ENCODE peak calls at places on chromosomes 11 and 22, in seven cellular contexts. One of them, this sample, is unnamed.

GRCh38 chr22:17982572-17983141 is 41.7 kb downstream of the MICAL3 start:
- DNase-seq in PC-3: no peak
- DNase-seq in neural progenitor cell: no peak
- DNase-seq in GM23248: peak; percentile 63
- DNase-seq in HCT116: no peak
- DNase-seq in MM.1S: no peak
- DNase-seq in SK-N-SH: no peak
- DNase-seq in this sample: peak; percentile 39

GRCh38 chr11:124746621-124747243 is 5.3 kb downstream of the VSIG2 start:
- DNase-seq in PC-3: peak; percentile 79
- DNase-seq in neural progenitor cell: peak; percentile 83
- DNase-seq in GM23248: peak; percentile 84
- DNase-seq in HCT116: peak; percentile 82
- DNase-seq in MM.1S: peak; percentile 84
- DNase-seq in SK-N-SH: peak; percentile 74
- DNase-seq in this sample: peak; percentile 90

GRCh38 chr11:12285106-12285505 is 92.3 kb upstream of the PARVA start:
- DNase-seq in PC-3: peak; percentile 88
- DNase-seq in neural progenitor cell: no peak
- DNase-seq in GM23248: peak; percentile 91
- DNase-seq in HCT116: no peak
- DNase-seq in MM.1S: no peak
- DNase-seq in SK-N-SH: no peak
- DNase-seq in this sample: no peak

GRCh38 chr11:120894207-120894989 is 129.5 kb upstream of the TBCEL start:
- DNase-seq in PC-3: no peak
- DNase-seq in neural progenitor cell: no peak
- DNase-seq in GM23248: no peak
- DNase-seq in HCT116: no peak
- DNase-seq in MM.1S: no peak
- DNase-seq in SK-N-SH: peak; percentile 30
- DNase-seq in this sample: no peak

GRCh38 chr22:44437493-44438015 is 60.5 kb downstream of the RTL6 start:
- DNase-seq in PC-3: peak; percentile 29
- DNase-seq in neural progenitor cell: no peak
- DNase-seq in GM23248: peak; percentile 77
- DNase-seq in HCT116: no peak
- DNase-seq in MM.1S: no peak
- DNase-seq in SK-N-SH: no peak
- DNase-seq in this sample: no peak

GRCh38 chr22:36184433-36185035 is 17.1 kb downstream of the APOL4 start:
- DNase-seq in PC-3: no peak
- DNase-seq in neural progenitor cell: no peak
- DNase-seq in GM23248: peak; percentile 77
- DNase-seq in HCT116: no peak
- DNase-seq in MM.1S: no peak
- DNase-seq in SK-N-SH: no peak
- DNase-seq in this sample: no peak

GRCh38 chr11:13335319-13335718 is 57.7 kb downstream of the BMAL1 start:
- DNase-seq in PC-3: peak; percentile 67
- DNase-seq in neural progenitor cell: peak; percentile 72
- DNase-seq in GM23248: peak; percentile 81
- DNase-seq in HCT116: no peak
- DNase-seq in MM.1S: peak; percentile 47
- DNase-seq in SK-N-SH: peak; percentile 69
- DNase-seq in this sample: peak; percentile 55

GRCh38 chr11:36501236-36501635 is 8.8 kb downstream of the TRAF6 start:
- DNase-seq in PC-3: no peak
- DNase-seq in neural progenitor cell: no peak
- DNase-seq in GM23248: no peak
- DNase-seq in HCT116: no peak
- DNase-seq in MM.1S: no peak
- DNase-seq in SK-N-SH: no peak
- DNase-seq in this sample: no peak

GRCh38 chr11:134750619-134751018 is 338.6 kb upstream of the B3GAT1 start:
- DNase-seq in PC-3: no peak
- DNase-seq in neural progenitor cell: no peak
- DNase-seq in GM23248: no peak
- DNase-seq in HCT116: no peak
- DNase-seq in MM.1S: no peak
- DNase-seq in SK-N-SH: no peak
- DNase-seq in this sample: no peak

GRCh38 chr11:107591098-107591445 is at the start of gene ELMOD1:
- DNase-seq in PC-3: peak; percentile 45
- DNase-seq in neural progenitor cell: peak; percentile 85
- DNase-seq in GM23248: peak; percentile 76
- DNase-seq in HCT116: no peak
- DNase-seq in MM.1S: peak; percentile 71
- DNase-seq in SK-N-SH: peak; percentile 90
- DNase-seq in this sample: peak; percentile 78

GRCh38 chr11:15166204-15166603 is 51.5 kb downstream of the INSC start:
- DNase-seq in PC-3: no peak
- DNase-seq in neural progenitor cell: no peak
- DNase-seq in GM23248: peak; percentile 49
- DNase-seq in HCT116: no peak
- DNase-seq in MM.1S: no peak
- DNase-seq in SK-N-SH: no peak
- DNase-seq in this sample: no peak

GRCh38 chr22:39839917-39840510 is 53.5 kb downstream of the ENTHD1 start:
- DNase-seq in PC-3: no peak
- DNase-seq in neural progenitor cell: no peak
- DNase-seq in GM23248: no peak
- DNase-seq in HCT116: no peak
- DNase-seq in MM.1S: no peak
- DNase-seq in SK-N-SH: no peak
- DNase-seq in this sample: no peak

GRCh38 chr11:99683933-99684332 is 663.2 kb downstream of the CNTN5 start:
- DNase-seq in PC-3: no peak
- DNase-seq in neural progenitor cell: no peak
- DNase-seq in GM23248: no peak
- DNase-seq in HCT116: no peak
- DNase-seq in MM.1S: peak; percentile 41
- DNase-seq in SK-N-SH: no peak
- DNase-seq in this sample: no peak

GRCh38 chr22:22397292-22397870 is 111.2 kb downstream of the ZNF280B start:
- DNase-seq in PC-3: peak; percentile 74
- DNase-seq in neural progenitor cell: peak; percentile 52
- DNase-seq in GM23248: peak; percentile 81
- DNase-seq in HCT116: peak; percentile 24
- DNase-seq in MM.1S: no peak
- DNase-seq in SK-N-SH: no peak
- DNase-seq in this sample: no peak

GRCh38 chr22:19805821-19806212 is 45.2 kb downstream of the TBX1 start:
- DNase-seq in PC-3: peak; percentile 62
- DNase-seq in neural progenitor cell: no peak
- DNase-seq in GM23248: no peak
- DNase-seq in HCT116: no peak
- DNase-seq in MM.1S: no peak
- DNase-seq in SK-N-SH: peak; percentile 21
- DNase-seq in this sample: peak; percentile 2

GRCh38 chr11:62791501-62792192 is at the start of gene TMEM223:
- DNase-seq in PC-3: peak; percentile 88
- DNase-seq in neural progenitor cell: peak; percentile 90
- DNase-seq in GM23248: peak; percentile 95
- DNase-seq in HCT116: peak; percentile 47
- DNase-seq in MM.1S: peak; percentile 89
- DNase-seq in SK-N-SH: peak; percentile 96
- DNase-seq in this sample: peak; percentile 95

DNA sequence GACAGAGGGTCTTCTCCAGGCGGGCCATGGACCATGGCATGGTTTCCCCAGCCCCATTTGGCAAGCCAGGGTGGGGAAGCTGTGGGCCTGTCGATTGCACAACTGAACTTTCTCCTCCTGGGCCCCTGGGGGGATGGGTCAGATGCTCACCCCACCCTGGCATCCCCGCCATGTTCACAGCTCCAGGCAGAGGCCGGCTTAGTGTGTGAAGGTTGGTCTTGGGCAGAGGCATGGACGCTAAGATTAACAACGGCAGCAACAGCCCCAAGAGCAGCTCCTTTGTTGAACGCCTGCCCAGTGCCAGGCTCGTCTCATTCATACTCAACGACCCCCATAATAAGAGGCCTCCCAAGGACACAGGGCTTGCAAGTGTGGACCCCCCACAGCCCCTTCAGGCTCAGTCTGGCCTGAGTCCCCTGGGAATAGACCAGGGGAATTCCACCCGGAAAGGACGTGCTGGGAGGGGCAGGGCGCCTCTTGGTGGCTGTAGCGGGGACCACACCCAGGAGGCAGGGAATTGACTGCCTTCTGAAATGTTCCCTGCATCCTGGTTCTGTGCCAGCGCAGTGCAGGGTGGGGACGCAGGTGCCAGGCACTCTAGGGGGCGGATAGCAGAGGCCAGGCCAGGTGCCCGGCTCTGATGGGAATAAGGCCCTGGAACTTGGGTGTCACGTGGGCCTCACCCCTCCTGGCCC is 8.3 kb downstream of the TSPO start:
- DNase-seq in PC-3: no peak
- DNase-seq in neural progenitor cell: peak; percentile 70
- DNase-seq in GM23248: peak; percentile 52
- DNase-seq in HCT116: no peak
- DNase-seq in MM.1S: no peak
- DNase-seq in SK-N-SH: peak; percentile 45
- DNase-seq in this sample: no peak
- TF ChIP-seq EZH2phosphoT487 in PC-3: no peak
- TF ChIP-seq EZH2phosphoT487 in neural progenitor cell: no peak
- TF ChIP-seq EZH2phosphoT487 in GM23248: no peak
- TF ChIP-seq EZH2phosphoT487 in HCT116: no peak
- TF ChIP-seq EZH2phosphoT487 in MM.1S: no peak
- TF ChIP-seq EZH2phosphoT487 in SK-N-SH: no peak
- TF ChIP-seq EZH2phosphoT487 in this sample: no peak

GRCh38 chr22:48301421-48301820 is 1526.3 kb downstream of the BRD1 start:
- DNase-seq in PC-3: no peak
- DNase-seq in neural progenitor cell: no peak
- DNase-seq in GM23248: no peak
- DNase-seq in HCT116: no peak
- DNase-seq in MM.1S: no peak
- DNase-seq in SK-N-SH: peak; percentile 6
- DNase-seq in this sample: no peak
- H3K9me3 ChIP-seq in PC-3: no peaks in the 10 kb centered on the region
- H3K9me3 ChIP-seq in neural progenitor cell: no peaks in the 10 kb centered on the region
- H3K9me3 ChIP-seq in GM23248: no peaks in the 10 kb centered on the region
- H3K9me3 ChIP-seq in HCT116: no peaks in the 10 kb centered on the region
- H3K9me3 ChIP-seq in MM.1S: no peaks in the 10 kb centered on the region
- H3K9me3 ChIP-seq in SK-N-SH: no peaks in the 10 kb centered on the region
- H3K9me3 ChIP-seq in this sample: no peaks in the 10 kb centered on the region

GRCh38 chr22:50733521-50734342 is 4.3 kb upstream of the ACR start:
- DNase-seq in PC-3: no peak
- DNase-seq in neural progenitor cell: peak; percentile 17
- DNase-seq in GM23248: peak; percentile 65
- DNase-seq in HCT116: no peak
- DNase-seq in MM.1S: peak; percentile 73
- DNase-seq in SK-N-SH: peak; percentile 84
- DNase-seq in this sample: no peak

GRCh38 chr22:50735739-50736030 is 2.3 kb upstream of the ACR start:
- DNase-seq in PC-3: no peak
- DNase-seq in neural progenitor cell: no peak
- DNase-seq in GM23248: no peak
- DNase-seq in HCT116: no peak
- DNase-seq in MM.1S: no peak
- DNase-seq in SK-N-SH: no peak
- DNase-seq in this sample: no peak

GRCh38 chr22:50734343-50734771 is 3.6 kb upstream of the ACR start:
- DNase-seq in PC-3: no peak
- DNase-seq in neural progenitor cell: no peak
- DNase-seq in GM23248: no peak
- DNase-seq in HCT116: no peak
- DNase-seq in MM.1S: no peak
- DNase-seq in SK-N-SH: no peak
- DNase-seq in this sample: no peak

GRCh38 chr22:50732681-50733080 is 5.3 kb upstream of the ACR start:
- DNase-seq in PC-3: no peak
- DNase-seq in neural progenitor cell: no peak
- DNase-seq in GM23248: no peak
- DNase-seq in HCT116: no peak
- DNase-seq in MM.1S: no peak
- DNase-seq in SK-N-SH: no peak
- DNase-seq in this sample: no peak

GRCh38 chr22:50734986-50735738 is 2.8 kb upstream of the ACR start:
- DNase-seq in PC-3: no peak
- DNase-seq in neural progenitor cell: no peak
- DNase-seq in GM23248: no peak
- DNase-seq in HCT116: no peak
- DNase-seq in MM.1S: no peak
- DNase-seq in SK-N-SH: no peak
- DNase-seq in this sample: no peak
- H3K27me3 ChIP-seq in PC-3: no peaks in the 10 kb centered on the region
- H3K27me3 ChIP-seq in neural progenitor cell: peaks cover 98% of the 10 kb centered on the region
- H3K27me3 ChIP-seq in GM23248: no peaks in the 10 kb centered on the region
- H3K27me3 ChIP-seq in HCT116: no peaks in the 10 kb centered on the region
- H3K27me3 ChIP-seq in MM.1S: no peaks in the 10 kb centered on the region
- H3K27me3 ChIP-seq in SK-N-SH: no peaks in the 10 kb centered on the region
- H3K27me3 ChIP-seq in this sample: peaks cover 3% of the 10 kb centered on the region

GRCh38 chr11:67372993-67373915 is at the start of gene CLCF1:
- DNase-seq in PC-3: peak; percentile 89
- DNase-seq in neural progenitor cell: peak; percentile 85
- DNase-seq in GM23248: peak; percentile 94
- DNase-seq in HCT116: no peak
- DNase-seq in MM.1S: peak; percentile 75
- DNase-seq in SK-N-SH: peak; percentile 90
- DNase-seq in this sample: peak; percentile 89

GRCh38 chr11:67371199-67371548 is 2.2 kb downstream of the CLCF1 start:
- DNase-seq in PC-3: no peak
- DNase-seq in neural progenitor cell: no peak
- DNase-seq in GM23248: no peak
- DNase-seq in HCT116: no peak
- DNase-seq in MM.1S: no peak
- DNase-seq in SK-N-SH: no peak
- DNase-seq in this sample: no peak

GRCh38 chr11:67372232-67372992 is 986 bp downstream of the CLCF1 start:
- DNase-seq in PC-3: no peak
- DNase-seq in neural progenitor cell: peak; percentile 69
- DNase-seq in GM23248: peak; percentile 48
- DNase-seq in HCT116: no peak
- DNase-seq in MM.1S: no peak
- DNase-seq in SK-N-SH: peak; percentile 81
- DNase-seq in this sample: peak; percentile 63

GRCh38 chr11:67370351-67371076 is 2.9 kb downstream of the CLCF1 start:
- DNase-seq in PC-3: no peak
- DNase-seq in neural progenitor cell: peak; percentile 53
- DNase-seq in GM23248: peak; percentile 57
- DNase-seq in HCT116: no peak
- DNase-seq in MM.1S: no peak
- DNase-seq in SK-N-SH: no peak
- DNase-seq in this sample: peak; percentile 84

DNA sequence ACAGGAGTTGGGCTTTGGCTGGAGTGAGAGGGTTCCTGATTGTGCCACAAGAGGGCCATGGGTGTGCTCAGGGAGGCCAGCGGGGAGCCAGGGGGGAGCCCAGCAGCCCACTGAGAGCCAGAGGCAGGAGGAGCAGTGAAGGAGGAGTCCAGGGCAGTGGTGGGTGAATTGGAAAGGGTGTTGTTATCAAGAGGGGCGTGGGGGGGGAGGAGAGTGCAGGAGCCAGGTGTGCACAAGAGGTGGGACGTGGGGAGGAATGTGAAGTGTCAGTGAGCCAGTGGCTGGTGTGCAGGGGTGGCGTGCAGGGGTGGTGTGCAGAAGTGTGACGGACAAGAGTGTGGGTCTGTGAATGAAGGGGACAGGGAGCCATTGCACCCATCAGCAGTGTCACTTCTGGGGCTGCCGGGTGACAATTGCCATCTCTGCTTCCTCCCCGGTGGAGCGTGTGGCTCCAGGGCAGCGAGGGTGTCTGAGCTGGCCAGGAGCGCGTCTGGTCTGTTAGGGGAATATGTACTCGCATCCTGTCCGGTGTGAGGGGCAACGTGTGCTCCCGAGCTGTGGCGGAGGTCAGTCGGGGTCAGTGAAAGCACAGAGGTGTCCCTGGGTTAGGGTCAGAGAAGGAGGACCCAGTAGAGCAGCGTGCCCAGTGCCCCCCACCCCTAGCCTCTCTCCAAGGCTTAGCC is 1.7 kb downstream of the CLCF1 start:
- DNase-seq in PC-3: peak; percentile 62
- DNase-seq in neural progenitor cell: peak; percentile 64
- DNase-seq in GM23248: peak; percentile 86
- DNase-seq in HCT116: no peak
- DNase-seq in MM.1S: peak; percentile 12
- DNase-seq in SK-N-SH: peak; percentile 85
- DNase-seq in this sample: peak; percentile 77
- TF ChIP-seq EZH2phosphoT487 in PC-3: no peak
- TF ChIP-seq EZH2phosphoT487 in neural progenitor cell: no peak
- TF ChIP-seq EZH2phosphoT487 in GM23248: no peak
- TF ChIP-seq EZH2phosphoT487 in HCT116: no peak
- TF ChIP-seq EZH2phosphoT487 in MM.1S: no peak
- TF ChIP-seq EZH2phosphoT487 in SK-N-SH: no peak
- TF ChIP-seq EZH2phosphoT487 in this sample: no peak